ENCODE peak calls at places on chromosome 5, in seven cellular contexts. K is foreskin fibroblast; Z is stimulated activated CD8-positive, alpha-beta memory T cell treated with anti-CD3 and anti-CD28 coated beads, Interleukin-4, amount 100 ng/mL, for 1 hour; J is T-helper 2 cell; H is lower lobe of right lung; M is MCF 10A; V is Panc1. P is an unnamed sample.

GRCh38 chr5:32217886-32218396 is 43.8 kb upstream of the GOLPH3 start:
- DNase-seq in Z (no peak), K (no peak), J (no peak), V (no peak), M (no peak), H (no peak), P (no peak)

GRCh38 chr5:60522299-60522915 is 177.6 kb downstream of the DEPDC1B start:
- DNase-seq in Z (no peak), J (no peak), K (peak), V (no peak), H (no peak), M (no peak), P (no peak)

GRCh38 chr5:3833566-3833965 is 237.9 kb downstream of the IRX1 start:
- DNase-seq in J (no peak), Z (no peak), H (no peak), V (no peak), K (no peak), M (no peak), P (no peak)

GRCh38 chr5:43038523-43038989 is 1.6 kb downstream of the ANXA2R start:
- DNase-seq in M (no peak), J (no peak), H (no peak), V (no peak), K (no peak), Z (no peak), P (no peak)

GRCh38 chr5:131270809-131271208 is 7.0 kb downstream of the CDC42SE2 start:
- DNase-seq in K (peak), J (no peak), H (no peak), V (no peak), Z (no peak), M (peak), P (no peak)

GRCh38 chr5:135441256-135441915 is 5.8 kb downstream of the DCANP1 start:
- DNase-seq in H (no peak), V (no peak), K (no peak), M (no peak), J (no peak), Z (no peak), P (no peak)

GRCh38 chr5:139513852-139514485 is 31.4 kb upstream of the STING1 start:
- DNase-seq in V (no peak), K (no peak), M (no peak), J (no peak), Z (no peak), H (no peak), P (no peak)

GRCh38 chr5:1278656-1279442 is 16.0 kb downstream of the TERT start:
- DNase-seq in M (no peak), H (peak), J (no peak), Z (no peak), K (no peak), V (no peak), P (no peak)

GRCh38 chr5:93575466-93575865 is 5.6 kb downstream of the NR2F1-AS1 start:
- DNase-seq in J (no peak), H (no peak), V (no peak), Z (no peak), M (no peak), K (no peak), P (no peak)

GRCh38 chr5:150148408-150148927 is 7.2 kb downstream of the PDGFRB start:
- DNase-seq in V (no peak), Z (no peak), M (peak), J (no peak), K (no peak), H (no peak), P (no peak)

GRCh38 chr5:175344331-175345200 is 99.4 kb downstream of the DRD1 start:
- DNase-seq in M (no peak), K (no peak), V (no peak), H (no peak), Z (no peak), J (no peak), P (no peak)

GRCh38 chr5:180045889-180046499 is 25.6 kb downstream of the RNF130 start:
- DNase-seq in K (no peak), H (no peak), J (no peak), M (no peak), Z (no peak), V (no peak), P (no peak)

GRCh38 chr5:146653560-146653959 is 137.6 kb upstream of the GPR151 start:
- DNase-seq in H (no peak), J (no peak), K (no peak), V (no peak), Z (no peak), M (no peak), P (no peak)

GRCh38 chr5:159338143-159338542 is 7.9 kb upstream of the IL12B start:
- DNase-seq in M (peak), V (no peak), J (no peak), H (no peak), Z (no peak), K (no peak), P (no peak)

GRCh38 chr5:78204241-78204640 is 90.3 kb downstream of the AP3B1 start:
- DNase-seq in K (no peak), M (no peak), J (no peak), V (no peak), Z (no peak), H (no peak), P (no peak)

GRCh38 chr5:6398570-6399230 is 20.4 kb upstream of the MED10 start:
- DNase-seq in K (no peak), H (no peak), V (no peak), M (no peak), J (no peak), Z (no peak), P (no peak)

GRCh38 chr5:88944751-88945507 is 61.9 kb upstream of the MEF2C start:
- DNase-seq in V (no peak), H (no peak), J (no peak), Z (no peak), M (no peak), K (peak), P (no peak)

GRCh38 chr5:5340206-5340729 is 82.2 kb upstream of the ICE1 start:
- DNase-seq in V (peak), K (peak), H (no peak), M (peak), J (no peak), Z (no peak), P (no peak)

GRCh38 chr5:67381240-67381875 is 184.8 kb upstream of the CD180 start:
- DNase-seq in J (no peak), H (no peak), K (no peak), V (no peak), Z (no peak), M (no peak), P (no peak)

GRCh38 chr5:178644826-178645545 is 18.1 kb upstream of the CLK4 start:
- DNase-seq in J (no peak), M (peak), H (no peak), V (no peak), K (peak), Z (no peak), P (no peak)

GRCh38 chr5:96626956-96627355 is 35.2 kb upstream of the CAST start:
- DNase-seq in J (no peak), M (peak), H (no peak), Z (no peak), K (peak), V (no peak), P (no peak)

GRCh38 chr5:53031695-53032096 is 42.5 kb downstream of the ITGA2 start:
- DNase-seq in K (peak), H (no peak), Z (no peak), J (no peak), M (peak), V (no peak), P (no peak)

GRCh38 chr5:14706615-14707021 is 42.1 kb downstream of the OTULIN start:
- DNase-seq in V (no peak), J (peak), K (peak), M (no peak), Z (no peak), H (no peak), P (no peak)

GRCh38 chr5:28344803-28345433 is 1306.5 kb upstream of the CDH9 start:
- DNase-seq in H (no peak), Z (no peak), K (no peak), V (peak), J (no peak), M (peak), P (no peak)

GRCh38 chr5:171207256-171207866 is 101.7 kb upstream of the TLX3 start:
- DNase-seq in H (no peak), M (peak), Z (no peak), V (peak), J (no peak), K (peak), P (no peak)

GRCh38 chr5:158162026-158162425 is 303.1 kb upstream of the CLINT1 start:
- DNase-seq in K (no peak), J (no peak), V (no peak), M (no peak), H (no peak), Z (no peak), P (no peak)

GRCh38 chr5:435961-436640 is 6.9 kb upstream of the EXOC3 start:
- DNase-seq in J (no peak), M (peak), Z (no peak), V (no peak), K (no peak), H (peak), P (no peak)

P was measured in effector CD8-positive, alpha-beta T cell.